ENCODE peak calls at places on chromosomes 1 and 21, in seven cellular contexts. N is OCI-LY7; K is DND-41; H is heart left ventricle; A is CD4-positive, alpha-beta T cell; S is fibroblast of pulmonary artery; B is mesothelial cell of epicardium. G is an unnamed sample.

GRCh38 chr1:229114781-229115417 is 156.0 kb upstream of the RAB4A start:
- DNase-seq in B (no peak), K (no peak), N (no peak), A (no peak), H (no peak), S (peak), G (no peak)

GRCh38 chr1:39509360-39510009 is 18.0 kb downstream of the BMP8A start:
- DNase-seq in S (peak), K (peak), A (no peak), N (peak), H (peak), B (no peak), G (peak)

GRCh38 chr1:109396513-109396839 is 1.2 kb downstream of the SORT1 start:
- DNase-seq in H (no peak), K (no peak), S (no peak), B (no peak), A (no peak), N (no peak), G (no peak)

GRCh38 chr1:18809953-18810899 is 49.2 kb downstream of the TAS1R2 start:
- DNase-seq in H (no peak), S (no peak), A (no peak), N (no peak), B (no peak), K (no peak), G (no peak)

GRCh38 chr1:153629971-153630370 is 1.7 kb downstream of the S100A1 start:
- DNase-seq in H (peak), S (no peak), N (no peak), A (no peak), K (no peak), B (no peak), G (no peak)

GRCh38 chr1:165376041-165376810 is 19.7 kb upstream of the LMX1A start:
- DNase-seq in N (no peak), H (peak), S (peak), B (no peak), K (no peak), A (peak), G (peak)

GRCh38 chr21:33026878-33027400 is 1.2 kb downstream of the OLIG2 start:
- DNase-seq in H (no peak), N (no peak), K (no peak), A (no peak), B (no peak), S (no peak), G (peak)

GRCh38 chr1:226657788-226658537 is 81.1 kb downstream of the ITPKB start:
- DNase-seq in B (no peak), N (no peak), H (no peak), K (no peak), A (no peak), S (no peak), G (no peak)

GRCh38 chr1:236917448-236917847 is 86.8 kb downstream of the MT1HL1 start:
- DNase-seq in S (no peak), A (no peak), N (no peak), B (no peak), K (no peak), H (no peak), G (no peak)

GRCh38 chr1:118841521-118841920 is 146.6 kb downstream of the TBX15 start:
- DNase-seq in H (no peak), N (no peak), B (no peak), K (no peak), A (no peak), S (no peak), G (no peak)

GRCh38 chr21:34034369-34035014 is 38.9 kb upstream of the MRPS6 start:
- DNase-seq in K (no peak), H (no peak), N (no peak), A (no peak), S (no peak), B (no peak), G (no peak)

GRCh38 chr1:112317140-112317539 is 78.9 kb upstream of the CTTNBP2NL start:
- DNase-seq in A (no peak), B (no peak), K (no peak), S (no peak), H (no peak), N (no peak), G (no peak)

GRCh38 chr21:39661121-39661520 is 48.4 kb downstream of the B3GALT5 start:
- DNase-seq in N (no peak), B (no peak), S (no peak), A (no peak), H (no peak), K (no peak), G (no peak)

GRCh38 chr21:34874689-34875513 is 174.2 kb downstream of the RUNX1 start:
- DNase-seq in H (no peak), K (no peak), A (no peak), B (no peak), S (no peak), N (peak), G (no peak)

GRCh38 chr1:58818075-58818474 is 34.2 kb upstream of the JUN start:
- DNase-seq in B (no peak), H (no peak), K (no peak), S (peak), N (no peak), A (no peak), G (no peak)

GRCh38 chr1:111334169-111334568 is 43.5 kb downstream of the CHIA start:
- DNase-seq in S (peak), B (no peak), N (peak), A (peak), H (no peak), K (peak), G (peak)

GRCh38 chr1:184025242-184025675 is 12.3 kb downstream of the COLGALT2 start:
- DNase-seq in S (peak), K (no peak), H (peak), A (no peak), B (no peak), N (no peak), G (no peak)

GRCh38 chr21:26653431-26653830 is 80.3 kb upstream of the CYYR1 start:
- DNase-seq in K (no peak), S (no peak), B (no peak), N (no peak), A (no peak), H (no peak), G (no peak)

GRCh38 chr1:83999316-83999819 is 436 bp upstream of the TTLL7 start:
- DNase-seq in N (peak), H (peak), B (peak), S (peak), K (no peak), A (no peak), G (peak)

GRCh38 chr1:104392552-104392951 is 642.9 kb downstream of the AMY1C start:
- DNase-seq in B (no peak), N (no peak), S (no peak), A (no peak), H (no peak), K (no peak), G (no peak)

GRCh38 chr1:80918365-80918764 is 882.4 kb upstream of the ADGRL2 start:
- DNase-seq in H (no peak), K (no peak), B (no peak), S (no peak), N (no peak), A (no peak), G (no peak)

GRCh38 chr1:38244218-38244617 is 197.6 kb upstream of the POU3F1 start:
- DNase-seq in A (no peak), B (no peak), H (no peak), K (no peak), S (no peak), N (no peak), G (no peak)

GRCh38 chr1:41642922-41643321 is 158.4 kb upstream of the EDN2 start:
- DNase-seq in S (no peak), A (no peak), B (no peak), K (no peak), H (no peak), N (peak), G (no peak)

GRCh38 chr1:96901783-96902363 is 180.3 kb downstream of the PTBP2 start:
- DNase-seq in S (no peak), K (no peak), H (no peak), N (no peak), A (no peak), B (no peak), G (no peak)

GRCh38 chr1:111776397-111776796 is 20.7 kb downstream of the DDX20 start:
- DNase-seq in B (no peak), N (no peak), A (no peak), H (no peak), K (no peak), S (peak), G (no peak)

GRCh38 chr1:167627865-167628641 is 2.0 kb upstream of the RCSD1 start:
- DNase-seq in S (no peak), B (no peak), A (peak), N (peak), K (peak), H (peak), G (peak)

GRCh38 chr1:22636369-22636768 is at the start of gene C1QA:
- DNase-seq in N (no peak), A (no peak), S (no peak), K (no peak), B (no peak), H (peak), G (no peak)

GRCh38 chr1:13813398-13814012 is 113.5 kb downstream of the PRDM2 start:
- DNase-seq in H (no peak), K (peak), N (peak), S (peak), B (no peak), A (peak), G (peak)

GRCh38 chr1:8889925-8890785 is 11.7 kb upstream of the ENO1 start:
- DNase-seq in K (no peak), B (no peak), N (no peak), A (no peak), S (peak), H (peak), G (no peak)

GRCh38 chr1:116453906-116454305 is 80.9 kb downstream of the ATP1A1 start:
- DNase-seq in A (no peak), N (no peak), K (no peak), H (no peak), B (no peak), S (no peak), G (no peak)

GRCh38 chr21:16644690-16645089 is 868.2 kb upstream of the CXADR start:
- DNase-seq in K (no peak), S (peak), H (no peak), A (no peak), B (no peak), N (no peak), G (no peak)

GRCh38 chr1:162728597-162728996 is 61.9 kb upstream of the HSD17B7 start:
- DNase-seq in K (no peak), N (no peak), A (no peak), S (no peak), H (no peak), B (no peak), G (no peak)

GRCh38 chr1:49622877-49623276 is 400.9 kb downstream of the AGBL4 start:
- DNase-seq in B (no peak), N (no peak), S (no peak), A (no peak), K (no peak), H (no peak), G (no peak)

DNA sequence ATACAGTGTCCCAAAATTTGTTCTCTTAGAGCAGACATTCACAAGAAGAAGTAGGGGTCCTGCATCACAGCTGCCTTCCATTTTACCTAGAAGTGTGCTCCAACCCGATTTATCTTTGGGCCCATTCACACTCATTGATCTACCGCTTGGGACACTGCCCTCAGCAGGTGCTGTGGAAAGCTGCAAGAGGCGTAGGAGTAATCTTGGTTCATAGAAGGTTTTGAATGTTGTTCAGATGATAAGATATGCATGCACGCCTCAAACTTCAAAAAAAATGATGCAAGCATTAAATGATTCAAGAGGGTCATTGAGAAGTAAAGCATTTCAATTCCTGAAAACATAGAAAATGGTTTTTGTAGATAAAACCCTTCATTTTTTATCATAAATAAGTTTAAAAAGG is 18.6 kb upstream of the C1orf105 start:
- DNase-seq in N (peak), K (no peak), H (no peak), A (no peak), S (no peak), B (no peak), G (no peak)
- TF ChIP-seq CTCF in N (peak), K (peak), H (peak), A (peak), S (peak), B (no peak), G (no peak)

DNA sequence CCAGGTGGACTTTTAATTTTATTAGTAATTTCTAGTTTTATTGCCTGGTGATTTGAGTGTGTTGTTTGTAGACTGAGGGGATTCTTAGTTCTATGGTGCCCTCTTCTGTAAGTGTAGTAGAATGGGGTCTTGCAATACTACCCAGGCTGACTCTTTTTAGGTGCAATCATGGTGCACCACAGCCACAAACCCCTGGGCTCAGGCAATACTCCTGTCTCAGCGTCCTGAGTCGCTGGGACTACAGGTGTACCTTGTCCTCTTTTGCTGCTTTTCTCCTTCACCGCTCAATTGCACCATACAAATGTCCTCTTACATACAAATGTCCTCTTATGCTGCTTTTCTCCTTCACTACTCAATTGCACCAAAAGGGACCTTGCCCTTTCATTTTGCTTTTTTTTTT is 43.1 kb downstream of the SCP2 start:
- DNase-seq in A (no peak), B (no peak), H (no peak), K (no peak), S (peak), N (peak), G (peak)
- TF ChIP-seq CTCF in A (peak), B (no peak), H (peak), K (peak), S (peak), N (peak), G (no peak)

DNA sequence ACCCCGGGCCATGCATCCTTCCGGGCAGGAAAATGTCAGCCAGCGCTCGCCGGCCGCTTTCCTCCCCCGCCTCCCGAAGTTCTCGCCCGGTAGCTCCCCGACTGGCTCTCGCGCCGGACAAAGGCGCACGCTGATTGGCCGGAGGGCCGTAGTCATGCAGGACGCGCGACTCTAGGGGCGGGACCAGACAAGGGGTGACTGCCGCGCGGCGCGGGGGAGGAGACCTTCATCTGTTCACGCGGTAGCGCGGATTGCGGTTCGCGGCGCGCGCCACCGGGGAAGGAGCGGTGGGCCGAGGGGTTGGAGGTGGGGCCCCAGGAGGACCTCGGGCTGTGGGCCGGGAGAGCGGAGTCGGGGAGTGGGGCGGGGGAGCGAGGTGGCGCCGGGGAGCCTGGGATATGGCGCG is at the start of gene FLVCR1:
- DNase-seq in H (peak), K (peak), N (peak), A (peak), S (peak), B (peak), G (peak)
- TF ChIP-seq CTCF in H (no peak), K (no peak), N (no peak), A (no peak), S (no peak), B (no peak), G (no peak)

DNA sequence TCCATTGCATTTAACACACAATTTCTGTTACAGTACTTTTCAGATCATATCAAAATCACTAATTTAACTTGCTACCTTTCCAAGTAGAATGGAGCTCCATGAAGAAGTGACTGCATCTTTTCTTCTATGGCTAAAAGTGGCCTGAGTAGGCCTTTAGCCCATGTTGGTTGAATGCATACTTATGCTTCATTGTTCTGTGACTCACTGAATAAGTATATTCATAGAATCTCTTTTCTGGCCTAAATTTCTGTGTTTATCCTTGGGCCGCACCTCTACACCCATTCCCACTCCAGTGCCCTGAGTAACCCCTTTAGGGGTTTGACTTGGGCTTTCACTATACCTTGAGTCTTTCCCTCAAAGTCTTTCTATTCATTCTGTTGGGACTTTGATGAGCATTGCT is 42.1 kb upstream of the ARHGAP29 start:
- DNase-seq in S (no peak), K (no peak), B (no peak), H (no peak), A (no peak), N (no peak), G (no peak)
- TF ChIP-seq CTCF in S (no peak), K (no peak), B (no peak), H (no peak), A (no peak), N (no peak), G (no peak)

DNA sequence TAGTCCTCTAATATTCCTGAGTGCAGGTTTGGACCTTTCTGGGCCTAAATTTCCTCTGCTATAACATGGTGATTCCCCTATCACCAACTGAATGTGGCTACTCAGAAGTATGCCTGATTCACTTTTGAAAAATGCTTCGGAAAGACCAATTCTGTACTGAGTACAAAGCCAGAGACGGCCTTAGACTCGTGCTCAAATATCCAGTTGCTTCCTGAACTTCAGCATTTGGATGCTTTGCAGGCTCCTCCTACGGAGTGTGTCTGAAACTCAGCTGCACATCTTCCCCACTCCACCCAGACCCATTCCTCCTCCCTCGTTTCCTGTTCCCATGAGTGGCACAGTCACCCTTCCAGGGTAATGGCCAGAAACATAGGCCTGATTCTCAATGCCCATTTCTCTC is 98.4 kb upstream of the GADD45A start:
- DNase-seq in K (no peak), A (no peak), N (no peak), S (peak), H (no peak), B (no peak), G (no peak)
- TF ChIP-seq CTCF in K (no peak), A (no peak), N (no peak), S (no peak), H (no peak), B (no peak), G (no peak)

DNA sequence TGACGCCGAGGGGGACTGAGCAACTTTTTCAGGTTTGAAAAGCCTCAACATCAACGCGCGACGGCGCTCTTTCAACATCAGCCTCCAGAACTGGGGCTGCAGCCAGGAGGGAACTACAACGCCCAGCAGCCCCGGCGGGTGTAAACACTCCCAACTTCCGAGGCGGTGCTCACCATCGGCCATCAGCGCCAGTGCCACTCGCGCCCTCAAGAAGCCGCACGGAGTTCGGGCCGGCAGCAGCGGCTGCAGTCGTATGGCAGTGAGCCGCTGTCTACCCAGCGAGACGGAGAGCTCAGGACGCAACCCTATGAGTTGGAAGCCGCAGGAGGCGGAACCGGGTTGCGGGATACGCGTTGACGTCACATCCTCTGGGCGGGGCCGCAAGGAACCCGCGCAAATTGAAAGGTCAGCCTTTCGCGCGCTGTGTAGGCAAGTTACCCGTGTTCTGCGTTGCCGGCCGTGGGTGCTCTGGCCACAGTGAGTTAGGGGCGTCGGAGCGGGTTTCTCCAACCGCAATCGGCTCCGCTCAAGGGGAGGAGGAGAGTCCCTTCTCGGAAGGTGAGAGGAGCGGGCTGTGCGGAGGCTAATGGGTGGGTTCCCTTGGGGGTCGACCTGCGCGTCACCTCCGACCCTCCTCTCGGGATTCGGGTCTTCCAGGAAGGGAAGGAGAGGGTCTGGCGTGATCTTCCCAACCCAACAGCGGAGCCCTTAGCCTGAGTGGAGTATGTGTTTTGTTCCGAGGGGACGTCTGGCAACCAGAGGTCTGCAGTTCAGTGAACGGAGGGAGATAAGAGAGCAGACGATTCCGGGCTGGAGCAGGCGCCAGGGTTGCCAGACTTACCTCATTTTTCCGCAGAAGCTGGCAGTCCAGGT is at the start of gene EXO1:
- DNase-seq in N (peak), H (peak), S (peak), K (peak), B (peak), A (peak), G (peak)
- TF ChIP-seq CTCF in N (peak), H (peak), S (peak), K (peak), B (no peak), A (peak), G (no peak)

GRCh38 chr1:12003762-12004161 is 15.5 kb upstream of the MIIP start:
- DNase-seq in S (no peak), K (no peak), N (no peak), A (no peak), H (no peak), B (no peak), G (no peak)

GRCh38 chr1:11998636-11999035 is 18.4 kb downstream of the MFN2 start:
- DNase-seq in S (no peak), N (no peak), A (no peak), K (no peak), B (no peak), H (no peak), G (no peak)

GRCh38 chr1:12001996-12002493 is 17.3 kb upstream of the MIIP start:
- DNase-seq in B (no peak), K (no peak), H (peak), A (no peak), S (no peak), N (no peak), G (no peak)

GRCh38 chr1:11999236-11999635 is 19.0 kb downstream of the MFN2 start:
- DNase-seq in B (no peak), H (no peak), S (no peak), A (no peak), K (no peak), N (no peak), G (no peak)

GRCh38 chr1:12001249-12001917 is 17.9 kb upstream of the MIIP start:
- DNase-seq in B (no peak), H (no peak), S (peak), A (peak), K (peak), N (peak), G (peak)
- TF ChIP-seq CTCF in B (peak), H (peak), S (peak), A (peak), K (peak), N (peak), G (peak)

G was measured in activated CD8-positive, alpha-beta T cell treated with anti-CD3 and anti-CD28 coated beads for 36 hours.